ENCODE peak calls at places on chromosomes 4 and X, in five cellular contexts. One of them, this sample, is unnamed.

GRCh38 chrX:69615323-69615722 is 590 bp upstream of the EDA start:
- DNase-seq in K562: no peak
- DNase-seq in GM12878: no peak
- DNase-seq in HepG2: no peak
- DNase-seq in H1: no peak
- DNase-seq in this sample: no peak

GRCh38 chr4:7335363-7336066 is 99.2 kb downstream of the PSAPL1 start:
- DNase-seq in K562: peak; percentile 78
- DNase-seq in GM12878: peak; percentile 1
- DNase-seq in HepG2: peak; percentile 36
- DNase-seq in H1: peak; percentile 53
- DNase-seq in this sample: peak; percentile 42

GRCh38 chr4:142660728-142661127 is 185.4 kb downstream of the INPP4B start:
- DNase-seq in K562: no peak
- DNase-seq in GM12878: no peak
- DNase-seq in HepG2: no peak
- DNase-seq in H1: no peak
- DNase-seq in this sample: no peak

GRCh38 chrX:10126044-10126443 is 30.7 kb upstream of the CLCN4 start:
- DNase-seq in K562: no peak
- DNase-seq in GM12878: no peak
- DNase-seq in HepG2: no peak
- DNase-seq in H1: no peak
- DNase-seq in this sample: no peak

GRCh38 chr4:683247-683897 is 5.6 kb downstream of the SLC49A3 start:
- DNase-seq in K562: no peak
- DNase-seq in GM12878: no peak
- DNase-seq in HepG2: no peak
- DNase-seq in H1: no peak
- DNase-seq in this sample: no peak

GRCh38 chr4:75180790-75181776 is 248.2 kb downstream of the PARM1 start:
- DNase-seq in K562: no peak
- DNase-seq in GM12878: peak; percentile 48
- DNase-seq in HepG2: no peak
- DNase-seq in H1: no peak
- DNase-seq in this sample: no peak

GRCh38 chr4:1047106-1047975 is 35.9 kb downstream of the FGFRL1 start:
- DNase-seq in K562: no peak
- DNase-seq in GM12878: no peak
- DNase-seq in HepG2: no peak
- DNase-seq in H1: no peak
- DNase-seq in this sample: no peak

GRCh38 chr4:95219109-95219508 is 329.7 kb downstream of the UNC5C start:
- DNase-seq in K562: no peak
- DNase-seq in GM12878: no peak
- DNase-seq in HepG2: no peak
- DNase-seq in H1: no peak
- DNase-seq in this sample: no peak

GRCh38 chrX:110056419-110056818 is 53.5 kb downstream of the TMEM164 start:
- DNase-seq in K562: no peak
- DNase-seq in GM12878: no peak
- DNase-seq in HepG2: no peak
- DNase-seq in H1: no peak
- DNase-seq in this sample: no peak

GRCh38 chr4:173505924-173506779 is 23.9 kb downstream of the HAND2 start:
- DNase-seq in K562: peak; percentile 44
- DNase-seq in GM12878: peak; percentile 41
- DNase-seq in HepG2: peak; percentile 21
- DNase-seq in H1: no peak
- DNase-seq in this sample: peak; percentile 56

GRCh38 chrX:43958529-43958928 is 14.7 kb downstream of the NDP start:
- DNase-seq in K562: peak; percentile 53
- DNase-seq in GM12878: peak; percentile 13
- DNase-seq in HepG2: peak; percentile 72
- DNase-seq in H1: no peak
- DNase-seq in this sample: peak; percentile 81

GRCh38 chr4:1403591-1404572 is 2.4 kb downstream of the NKX1-1 start:
- DNase-seq in K562: no peak
- DNase-seq in GM12878: no peak
- DNase-seq in HepG2: no peak
- DNase-seq in H1: no peak
- DNase-seq in this sample: no peak

GRCh38 chrX:153688900-153689590 is 1.3 kb downstream of the SLC6A8 start:
- DNase-seq in K562: peak; percentile 39
- DNase-seq in GM12878: no peak
- DNase-seq in HepG2: no peak
- DNase-seq in H1: no peak
- DNase-seq in this sample: no peak

GRCh38 chr4:158410272-158410671 is 111.4 kb upstream of the RXFP1 start:
- DNase-seq in K562: no peak
- DNase-seq in GM12878: no peak
- DNase-seq in HepG2: no peak
- DNase-seq in H1: no peak
- DNase-seq in this sample: peak; percentile 3

GRCh38 chrX:47169726-47170515 is 23.7 kb upstream of the UBA1 start:
- DNase-seq in K562: no peak
- DNase-seq in GM12878: no peak
- DNase-seq in HepG2: no peak
- DNase-seq in H1: no peak
- DNase-seq in this sample: no peak

GRCh38 chrX:20029728-20030127 is 38.9 kb upstream of the BCLAF3 start:
- DNase-seq in K562: no peak
- DNase-seq in GM12878: peak; percentile 2
- DNase-seq in HepG2: peak; percentile 82
- DNase-seq in H1: no peak
- DNase-seq in this sample: no peak

GRCh38 chrX:14420876-14421275 is 108.5 kb upstream of the GLRA2 start:
- DNase-seq in K562: no peak
- DNase-seq in GM12878: no peak
- DNase-seq in HepG2: no peak
- DNase-seq in H1: no peak
- DNase-seq in this sample: no peak

GRCh38 chr4:180560896-180561295 is 1682.3 kb upstream of the TENM3 start:
- DNase-seq in K562: no peak
- DNase-seq in GM12878: no peak
- DNase-seq in HepG2: no peak
- DNase-seq in H1: no peak
- DNase-seq in this sample: no peak

GRCh38 chr4:80307774-80308465 is 27.6 kb upstream of the CFAP299 start:
- DNase-seq in K562: no peak
- DNase-seq in GM12878: no peak
- DNase-seq in HepG2: no peak
- DNase-seq in H1: no peak
- DNase-seq in this sample: no peak

GRCh38 chr4:52959545-52959944 is 97.4 kb downstream of the RASL11B start:
- DNase-seq in K562: no peak
- DNase-seq in GM12878: no peak
- DNase-seq in HepG2: no peak
- DNase-seq in H1: no peak
- DNase-seq in this sample: no peak

GRCh38 chr4:128573781-128574508 is 235.6 kb upstream of the JADE1 start:
- DNase-seq in K562: no peak
- DNase-seq in GM12878: no peak
- DNase-seq in HepG2: peak; percentile 70
- DNase-seq in H1: no peak
- DNase-seq in this sample: no peak

DNA sequence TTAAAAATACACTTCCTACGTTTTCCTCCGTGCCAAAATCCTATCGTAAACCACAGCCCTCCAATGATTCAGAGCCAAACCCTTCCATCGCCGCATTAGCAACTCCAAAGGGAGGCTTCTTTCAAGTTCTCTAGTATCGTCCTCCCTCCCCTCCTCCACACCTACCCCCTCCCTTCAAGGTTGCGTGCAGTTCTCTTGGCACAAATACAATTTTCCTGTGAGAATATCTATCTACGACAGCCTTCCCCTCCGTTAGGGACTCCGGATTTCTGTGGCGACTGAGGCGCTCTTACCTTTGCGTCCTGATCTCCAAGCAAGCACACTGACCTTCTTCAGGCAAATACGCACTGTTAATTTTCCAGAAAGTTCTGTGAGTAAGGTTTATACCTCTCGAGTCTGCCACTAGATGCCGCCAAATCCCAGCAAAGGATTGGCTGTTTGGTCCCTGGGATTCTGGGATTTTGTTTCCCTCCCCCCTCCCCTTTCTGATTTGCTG is 1.2 kb upstream of the MORF4L2 start:
- DNase-seq in K562: peak; percentile 48
- DNase-seq in GM12878: peak; percentile 37
- DNase-seq in HepG2: peak; percentile 67
- DNase-seq in H1: peak; percentile 34
- DNase-seq in this sample: peak; percentile 64
- TF ChIP-seq POLR2A in K562: no peak
- TF ChIP-seq POLR2A in GM12878: no peak
- TF ChIP-seq POLR2A in HepG2: no peak
- TF ChIP-seq POLR2A in H1: peak; percentile 65
- TF ChIP-seq POLR2A in this sample: no peak

GRCh38 chr4:4430492-4431195 is 43.7 kb downstream of the NSG1 start:
- DNase-seq in K562: peak; percentile 79
- DNase-seq in GM12878: no peak
- DNase-seq in HepG2: peak; percentile 59
- DNase-seq in H1: no peak
- DNase-seq in this sample: peak; percentile 39
- TF ChIP-seq CEBPB in K562: no peak
- TF ChIP-seq CEBPB in GM12878: no peak
- TF ChIP-seq CEBPB in HepG2: no peak
- TF ChIP-seq CEBPB in H1: no peak
- TF ChIP-seq CEBPB in this sample: no peak

GRCh38 chr4:46508216-46508615 is 118.3 kb upstream of the GABRA2 start:
- DNase-seq in K562: no peak
- DNase-seq in GM12878: no peak
- DNase-seq in HepG2: no peak
- DNase-seq in H1: no peak
- DNase-seq in this sample: no peak
- TF ChIP-seq SP1 in K562: no peak
- TF ChIP-seq SP1 in GM12878: no peak
- TF ChIP-seq SP1 in HepG2: no peak
- TF ChIP-seq SP1 in H1: no peak
- TF ChIP-seq SP1 in this sample: no peak

DNA sequence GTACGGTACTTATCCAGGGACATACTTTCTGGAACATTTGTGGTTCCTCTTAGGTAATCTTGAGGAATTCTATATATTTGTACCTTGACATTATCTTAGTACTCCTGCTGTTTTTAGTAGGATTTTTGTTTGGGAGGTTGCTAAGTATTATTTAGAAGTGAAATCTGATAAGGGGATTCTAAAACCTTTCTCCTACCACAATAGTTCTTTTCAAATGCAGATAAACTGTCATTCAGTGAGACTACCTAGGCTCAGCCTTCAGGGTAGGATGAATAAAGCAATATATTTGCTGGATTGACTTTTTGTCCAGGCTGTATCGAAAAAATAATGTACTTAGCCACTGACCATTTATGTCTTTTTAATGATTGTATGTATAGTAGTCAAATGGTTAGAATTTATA is 25.4 kb downstream of the DIAPH2 start:
- DNase-seq in K562: no peak
- DNase-seq in GM12878: no peak
- DNase-seq in HepG2: no peak
- DNase-seq in H1: no peak
- DNase-seq in this sample: no peak
- TF ChIP-seq POLR2A in K562: no peak
- TF ChIP-seq POLR2A in GM12878: no peak
- TF ChIP-seq POLR2A in HepG2: no peak
- TF ChIP-seq POLR2A in H1: no peak
- TF ChIP-seq POLR2A in this sample: no peak

DNA sequence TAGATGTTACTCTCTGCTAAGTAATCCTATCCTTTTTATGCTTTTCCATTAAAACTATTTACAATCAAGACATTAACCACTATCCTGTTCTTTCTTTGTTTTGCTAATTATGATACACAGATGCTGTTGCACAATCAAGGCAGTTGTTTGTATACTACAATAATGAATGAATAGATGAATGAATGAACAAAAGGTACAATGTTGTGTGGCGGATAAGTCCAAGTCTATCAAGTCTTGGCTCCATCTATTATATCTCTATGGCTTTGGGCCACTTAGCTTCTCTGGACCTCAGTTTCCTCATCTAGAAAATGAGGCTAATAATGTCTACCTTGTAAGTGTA is 27.6 kb upstream of the TSPAN5 start:
- DNase-seq in K562: no peak
- DNase-seq in GM12878: no peak
- DNase-seq in HepG2: no peak
- DNase-seq in H1: no peak
- DNase-seq in this sample: no peak
- TF ChIP-seq CEBPB in K562: peak; percentile 81
- TF ChIP-seq CEBPB in GM12878: no peak
- TF ChIP-seq CEBPB in HepG2: peak; percentile 10
- TF ChIP-seq CEBPB in H1: peak; percentile 80
- TF ChIP-seq CEBPB in this sample: no peak

This sample was measured in HCT116.